ENCODE peak calls at places on chromosomes 3 and 15, in nine cellular contexts. D is bronchial epithelial cell, Q is breast epithelium, H is BJ, V is fibroblast of pulmonary artery, M is right lobe of liver, E is kidney, L is pancreas, S is WTC11. O is an unnamed sample.

GRCh38 chr3:11803977-11804903 is 42.4 kb downstream of the TAMM41 start:
- DNase-seq in E (no peak), H (no peak), L (peak; percentile 34), D (peak; percentile 59), S (peak; percentile 28), M (no peak), V (peak; percentile 75), Q (peak; percentile 24), O (peak; percentile 8)

GRCh38 chr3:167728176-167728575 is 6.5 kb downstream of the PDCD10 start:
- DNase-seq in E (no peak), M (no peak), H (peak; percentile 4), S (no peak), L (no peak), Q (no peak), D (peak; percentile 64), V (peak; percentile 76), O (no peak)

GRCh38 chr15:89018235-89018634 is 70.0 kb upstream of the ABHD2 start:
- DNase-seq in D (no peak), M (no peak), Q (no peak), L (no peak), S (no peak), E (peak; percentile 90), H (no peak), V (peak; percentile 51), O (no peak)

GRCh38 chr3:122476532-122476931 is 38.2 kb downstream of the KPNA1 start:
- DNase-seq in M (no peak), Q (no peak), L (no peak), V (no peak), H (no peak), D (no peak), E (no peak), S (no peak), O (no peak)

GRCh38 chr3:45596290-45596791 is 1.8 kb downstream of the LIMD1 start:
- DNase-seq in V (no peak), Q (no peak), D (no peak), L (no peak), S (no peak), M (no peak), H (no peak), E (no peak), O (no peak)

GRCh38 chr3:13318626-13319470 is 101.3 kb downstream of the NUP210 start:
- DNase-seq in S (no peak), M (no peak), E (no peak), H (no peak), Q (no peak), V (no peak), D (peak; percentile 47), L (no peak), O (no peak)

GRCh38 chr3:69649120-69649519 is 90.1 kb upstream of the MITF start:
- DNase-seq in E (no peak), V (peak; percentile 68), H (no peak), Q (no peak), L (no peak), M (no peak), S (no peak), D (peak; percentile 78), O (no peak)

GRCh38 chr3:106255870-106256248 is 387.0 kb upstream of the CBLB start:
- DNase-seq in D (no peak), H (no peak), Q (no peak), E (no peak), S (no peak), L (no peak), V (no peak), M (no peak), O (no peak)

GRCh38 chr3:160218141-160218540 is 7.1 kb upstream of the C3orf80 start:
- DNase-seq in D (no peak), V (no peak), M (no peak), S (no peak), H (no peak), L (no peak), Q (no peak), E (no peak), O (no peak)

GRCh38 chr3:88231207-88231606 is 81.4 kb downstream of the C3orf38 start:
- DNase-seq in L (no peak), S (no peak), H (no peak), V (peak; percentile 36), M (no peak), E (no peak), Q (no peak), D (peak; percentile 37), O (no peak)

GRCh38 chr15:88982304-88982945 is 69.2 kb upstream of the MFGE8 start:
- DNase-seq in M (no peak), V (peak; percentile 93), H (no peak), Q (peak; percentile 23), D (no peak), L (no peak), E (peak; percentile 82), S (no peak), O (no peak)

GRCh38 chr3:31911643-31912042 is 69.4 kb downstream of the OSBPL10 start:
- DNase-seq in H (no peak), Q (no peak), L (no peak), D (peak; percentile 95), S (no peak), M (no peak), E (no peak), V (no peak), O (no peak)

GRCh38 chr3:31909455-31909854 is 71.6 kb downstream of the OSBPL10 start:
- DNase-seq in V (no peak), Q (no peak), D (no peak), H (no peak), L (no peak), S (no peak), M (no peak), E (no peak), O (no peak)

GRCh38 chr3:31906182-31906581 is 74.9 kb downstream of the OSBPL10 start:
- DNase-seq in H (no peak), E (no peak), S (no peak), Q (no peak), M (no peak), D (peak; percentile 24), V (no peak), L (no peak), O (no peak)

GRCh38 chr3:31911124-31911523 is 69.9 kb downstream of the OSBPL10 start:
- DNase-seq in L (no peak), D (no peak), H (no peak), E (no peak), V (no peak), S (no peak), M (no peak), Q (no peak), O (no peak)

DNA sequence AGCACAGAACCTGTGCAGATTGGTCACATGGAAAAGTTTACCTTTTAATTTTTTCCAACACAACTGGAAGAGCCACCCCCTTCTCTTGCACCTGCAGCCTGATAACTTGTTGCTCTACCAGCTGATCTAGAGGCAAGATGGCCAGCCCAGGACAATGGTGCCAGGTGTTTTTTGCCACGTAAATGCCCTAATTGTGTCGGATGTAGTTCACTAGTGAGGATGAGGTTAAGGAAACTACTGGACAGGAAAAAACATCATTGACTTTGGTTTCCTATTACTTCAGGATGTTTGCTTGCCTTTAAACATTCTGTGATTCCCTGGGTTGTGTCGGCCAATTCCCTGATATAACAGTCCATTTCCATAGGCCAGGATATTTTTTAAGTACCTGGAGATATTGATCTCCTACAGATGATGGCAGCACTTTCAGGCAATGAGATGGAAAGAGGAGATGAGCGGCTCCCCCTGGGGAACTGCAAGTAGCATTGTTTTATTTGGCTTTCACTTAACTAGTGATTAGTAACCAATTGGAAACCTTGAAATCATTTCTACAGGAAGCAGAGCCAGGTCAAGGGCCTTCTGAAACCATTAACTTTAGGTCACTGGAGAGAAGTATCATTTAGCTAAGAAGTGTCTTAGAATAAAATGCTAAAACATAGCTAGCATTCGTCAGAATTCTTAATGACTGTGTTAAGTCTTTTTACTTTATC is 72.5 kb downstream of the OSBPL10 start:
- DNase-seq in Q (no peak), D (peak; percentile 16), H (no peak), V (no peak), M (no peak), E (no peak), S (no peak), L (no peak), O (no peak)
- TF ChIP-seq CTCF in Q (no peak), D (no peak), H (peak; percentile 9), V (peak; percentile 7), M (no peak), E (peak; percentile 39), S (no peak), L (no peak), O (no peak)

GRCh38 chr3:124566701-124567100 is 163.6 kb upstream of the UMPS start:
- DNase-seq in L (no peak), Q (no peak), M (no peak), H (no peak), D (no peak), V (no peak), E (no peak), S (no peak), O (no peak)

GRCh38 chr3:124567168-124567567 is 163.1 kb upstream of the UMPS start:
- DNase-seq in E (no peak), L (no peak), D (no peak), V (no peak), M (no peak), S (no peak), H (no peak), Q (no peak), O (no peak)

GRCh38 chr3:124565551-124565950 is 164.7 kb upstream of the UMPS start:
- DNase-seq in S (no peak), Q (no peak), L (no peak), V (no peak), H (no peak), D (no peak), M (no peak), E (no peak), O (no peak)

GRCh38 chr3:124563376-124563775 is 166.9 kb upstream of the UMPS start:
- DNase-seq in V (no peak), L (no peak), Q (no peak), H (no peak), S (no peak), M (no peak), E (no peak), D (peak; percentile 62), O (no peak)

GRCh38 chr3:124565013-124565412 is 165.2 kb upstream of the UMPS start:
- DNase-seq in L (peak; percentile 67), Q (peak; percentile 45), E (no peak), S (peak; percentile 81), V (peak; percentile 83), D (peak; percentile 62), M (peak; percentile 67), H (no peak), O (peak; percentile 41)
- TF ChIP-seq CTCF in L (peak; percentile 63), Q (peak; percentile 54), E (peak; percentile 91), S (peak; percentile 89), V (peak; percentile 86), D (peak; percentile 84), M (peak; percentile 95), H (peak; percentile 85), O (peak; percentile 79)

DNA sequence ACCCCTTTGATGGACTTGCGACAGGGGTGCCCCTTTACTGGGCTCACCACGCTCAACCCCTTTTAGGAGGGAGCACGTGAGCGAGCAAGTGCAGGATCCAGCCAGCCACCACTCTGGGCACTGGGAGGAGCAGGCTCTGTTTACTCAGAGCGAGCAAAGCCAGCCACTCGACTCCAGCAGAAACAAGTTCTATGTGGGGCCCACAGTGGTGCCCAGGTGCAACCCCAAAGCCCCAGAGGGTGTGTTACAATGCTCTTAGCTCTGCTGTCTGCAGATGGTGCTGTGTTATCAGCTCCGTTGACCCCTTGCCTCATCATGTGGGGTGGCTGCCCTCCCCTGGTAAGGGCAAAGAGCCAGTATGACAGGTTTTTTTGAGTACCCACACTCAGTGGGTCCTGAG is 120.3 kb upstream of the SUCLG2 start:
- DNase-seq in M (no peak), H (no peak), V (no peak), S (no peak), E (no peak), Q (no peak), D (no peak), L (no peak), O (no peak)
- TF ChIP-seq CTCF in M (no peak), H (no peak), V (no peak), S (no peak), E (no peak), Q (no peak), D (no peak), L (no peak), O (no peak)

GRCh38 chr3:119715105-119715504 is 12.3 kb downstream of the CFAP91 start:
- DNase-seq in Q (no peak), V (no peak), E (no peak), H (no peak), L (no peak), S (no peak), M (no peak), D (no peak), O (no peak)
- TF ChIP-seq CTCF in Q (no peak), V (no peak), E (no peak), H (no peak), L (no peak), S (no peak), M (no peak), D (no peak), O (no peak)